ENCODE peak calls at places on chromosomes 4 and X, in four cellular contexts. I is fibroblast of pulmonary artery, N is AG04449, D is cardiac fibroblast. Z is an unnamed sample.

GRCh38 chr4:109548655-109549054 is 11.4 kb upstream of the MCUB start:
- DNase-seq in D (peak; percentile 93), N (peak; percentile 70), I (peak; percentile 88), Z (peak; percentile 63)

GRCh38 chrX:6813836-6814370 is 279.0 kb upstream of the VCX3A start:
- DNase-seq in D (no peak), N (no peak), I (no peak), Z (no peak)

GRCh38 chrX:107549504-107549903 is 78.8 kb upstream of the PRPS1 start:
- DNase-seq in N (no peak), D (no peak), I (no peak), Z (no peak)

GRCh38 chrX:19683358-19683757 is 168.1 kb upstream of the MAP3K15 start:
- DNase-seq in D (no peak), I (no peak), N (no peak), Z (no peak)

GRCh38 chr4:111952708-111953107 is 192.5 kb upstream of the FAM241A start:
- DNase-seq in I (no peak), D (no peak), N (no peak), Z (no peak)

GRCh38 chrX:133812382-133812781 is 173.0 kb downstream of the GPC3 start:
- DNase-seq in N (no peak), I (no peak), D (no peak), Z (no peak)

GRCh38 chr4:150244600-150244999 is 166.4 kb downstream of the DCLK2 start:
- DNase-seq in N (no peak), D (peak; percentile 70), I (peak; percentile 51), Z (no peak)

GRCh38 chr4:41377196-41377595 is 120.5 kb downstream of the UCHL1 start:
- DNase-seq in I (no peak), N (no peak), D (no peak), Z (no peak)

GRCh38 chr4:142550955-142551354 is 295.1 kb downstream of the INPP4B start:
- DNase-seq in D (no peak), N (no peak), I (no peak), Z (peak; percentile 21)

DNA sequence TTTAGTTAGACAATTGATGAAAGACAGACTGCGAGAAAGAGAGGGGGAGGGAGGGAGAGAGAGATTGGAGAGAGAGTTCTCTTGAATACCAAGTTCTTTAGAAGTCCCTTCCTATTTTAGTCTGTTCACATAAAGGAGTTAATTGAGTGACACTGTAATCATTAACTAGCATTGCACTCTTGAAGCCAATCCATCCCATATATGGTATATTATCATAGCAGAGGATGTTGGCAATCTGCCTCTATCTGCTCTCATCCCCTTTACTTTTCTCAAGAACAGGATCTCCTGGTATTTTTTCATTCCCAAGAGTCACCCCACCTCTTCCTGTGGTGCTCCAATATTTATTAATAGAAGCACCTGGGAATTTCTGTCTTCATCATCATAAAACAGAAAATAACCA is 959.6 kb upstream of the NDST4 start:
- DNase-seq in D (no peak), N (no peak), I (no peak), Z (no peak)
- H3K4me3 ChIP-seq in D (no peak overlapping the region), N (no peak overlapping the region), I (no peak overlapping the region), Z (no peak overlapping the region)

GRCh38 chrX:150352114-150352513 is 11.0 kb upstream of the MAMLD1 start:
- DNase-seq in N (no peak), I (no peak), D (peak; percentile 47), Z (peak; percentile 33)
- TF ChIP-seq CTCF in N (no peak), I (no peak), D (no peak), Z (no peak)

GRCh38 chr4:183407128-183407585 is 37.3 kb upstream of the CDKN2AIP start:
- DNase-seq in I (peak; percentile 74), D (peak; percentile 67), N (no peak), Z (peak; percentile 89)
- H3K4me3 ChIP-seq in I (peak overlapping the region; percentile 57), D (peak overlapping the region; percentile 42), N (peak overlapping the region; percentile 63), Z (peak overlapping the region; percentile 72)

GRCh38 chrX:905828-906566 is 275.4 kb downstream of the SHOX start:
- DNase-seq in N (no peak), I (no peak), D (no peak), Z (no peak)

GRCh38 chrX:906586-906985 is 276.0 kb downstream of the SHOX start:
- DNase-seq in I (no peak), D (no peak), N (no peak), Z (no peak)
- TF ChIP-seq CTCF in I (no peak), D (no peak), N (no peak), Z (no peak)

GRCh38 chr4:26173619-26174018 is 147.2 kb upstream of the RBPJ start:
- DNase-seq in N (no peak), D (no peak), I (no peak), Z (peak; percentile 71)

GRCh38 chr4:26175905-26176304 is 144.9 kb upstream of the RBPJ start:
- DNase-seq in N (no peak), I (no peak), D (no peak), Z (no peak)

GRCh38 chr4:26174033-26174432 is 146.8 kb upstream of the RBPJ start:
- DNase-seq in I (peak; percentile 24), N (no peak), D (no peak), Z (no peak)

GRCh38 chr4:26175016-26175786 is 145.6 kb upstream of the RBPJ start:
- DNase-seq in D (no peak), I (no peak), N (no peak), Z (no peak)

DNA sequence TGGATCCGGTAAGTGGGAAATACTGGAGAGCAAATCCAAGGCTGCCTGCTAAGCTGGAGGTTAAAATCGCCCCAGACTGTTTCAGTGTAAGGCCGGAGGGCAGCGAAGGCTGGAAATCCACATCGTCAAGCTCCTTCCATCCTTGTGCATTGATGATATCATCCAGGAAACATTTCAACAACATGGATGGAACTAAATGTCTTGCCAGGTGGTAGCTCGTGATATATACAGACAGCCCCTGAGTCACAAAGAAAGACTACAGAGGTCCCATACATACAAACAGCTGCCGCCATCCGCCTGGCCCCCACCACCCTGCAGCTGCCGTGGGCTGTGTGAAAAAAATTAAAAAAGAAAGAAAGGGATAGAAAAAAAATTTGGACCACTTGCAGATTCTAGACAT is 148.9 kb upstream of the RBPJ start:
- DNase-seq in I (peak; percentile 81), N (no peak), D (peak; percentile 91), Z (peak; percentile 80)
- H3K4me3 ChIP-seq in I (no peak overlapping the region), N (no peak overlapping the region), D (no peak overlapping the region), Z (no peak overlapping the region)

DNA sequence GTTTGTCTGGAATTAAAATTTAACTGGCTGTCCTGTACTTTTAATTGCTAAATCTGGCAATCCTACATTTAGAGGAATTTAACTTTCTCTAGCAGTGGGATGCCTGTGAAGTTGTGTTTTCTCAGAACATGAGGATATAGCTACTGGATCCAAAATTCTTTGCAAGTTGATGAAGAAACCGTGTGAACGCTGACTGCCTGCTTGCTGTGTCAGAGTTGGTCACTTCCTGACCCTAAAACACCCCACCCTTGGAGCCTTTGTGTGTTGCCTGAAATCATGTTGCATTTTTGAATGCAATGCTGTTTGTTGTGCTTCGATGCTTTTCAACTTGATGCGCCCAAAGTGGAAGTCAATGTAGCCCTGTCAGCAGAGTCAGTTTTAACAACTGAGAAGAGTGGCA is 211.2 kb downstream of the ANK2 start:
- DNase-seq in D (peak; percentile 60), I (peak; percentile 7), N (no peak), Z (peak; percentile 63)
- TF ChIP-seq CTCF in D (no peak), I (no peak), N (no peak), Z (no peak)